ENCODE peak calls at places on chromosomes 4 and X, in six cellular contexts. X is lower leg skin, S is mucosa of descending colon, O is Peyer's patch, Y is testis, U is A549. Z is an unnamed sample.

GRCh38 chr4:38292529-38292928 is 332.3 kb downstream of the PTTG2 start:
- DNase-seq in X (no peak), S (no peak), O (no peak), Y (no peak), U (no peak), Z (no peak)

GRCh38 chrX:76148753-76149152 is 24.1 kb upstream of the PBDC1 start:
- DNase-seq in X (peak; percentile 20), S (peak; percentile 39), O (no peak), Y (peak; percentile 21), U (peak; percentile 51), Z (peak; percentile 32)

GRCh38 chr4:8702516-8703400 is 110.2 kb downstream of the CPZ start:
- DNase-seq in X (no peak), S (no peak), O (no peak), Y (peak; percentile 8), U (no peak), Z (no peak)

GRCh38 chr4:68572653-68573052 is 3.5 kb downstream of the UGT2B17 start:
- DNase-seq in X (no peak), S (peak; percentile 53), O (no peak), Y (no peak), U (no peak), Z (no peak)

GRCh38 chr4:5893013-5893580 is at the start of gene CRMP1:
- DNase-seq in X (no peak), S (no peak), O (no peak), Y (peak; percentile 46), U (no peak), Z (no peak)

GRCh38 chr4:90357117-90357710 is 230.0 kb downstream of the CCSER1 start:
- DNase-seq in X (no peak), S (no peak), O (no peak), Y (no peak), U (peak; percentile 71), Z (peak; percentile 84)

GRCh38 chr4:40280586-40280985 is 54.5 kb upstream of the CHRNA9 start:
- DNase-seq in X (no peak), S (no peak), O (no peak), Y (no peak), U (no peak), Z (no peak)

GRCh38 chr4:146134761-146135160 is 40.8 kb upstream of the LSM6 start:
- DNase-seq in X (peak; percentile 32), S (peak; percentile 76), O (no peak), Y (no peak), U (no peak), Z (peak; percentile 3)

GRCh38 chrX:1444896-1445480 is 7.7 kb downstream of the ASMTL start:
- DNase-seq in X (no peak), S (no peak), O (peak; percentile 1), Y (peak; percentile 3), U (no peak), Z (no peak)

GRCh38 chrX:107731831-107732502 is 43.6 kb downstream of the TSC22D3 start:
- DNase-seq in X (peak; percentile 66), S (peak; percentile 77), O (peak; percentile 76), Y (peak; percentile 88), U (peak; percentile 83), Z (peak; percentile 96)

GRCh38 chrX:38627683-38628082 is 66.3 kb downstream of the TSPAN7 start:
- DNase-seq in X (no peak), S (no peak), O (no peak), Y (no peak), U (peak; percentile 59), Z (peak; percentile 10)

GRCh38 chr4:156568479-156568878 is 403.1 kb downstream of the PDGFC start:
- DNase-seq in X (no peak), S (no peak), O (no peak), Y (no peak), U (no peak), Z (no peak)

GRCh38 chr4:171644430-171645057 is 168.7 kb upstream of the GALNTL6 start:
- DNase-seq in X (no peak), S (no peak), O (no peak), Y (peak; percentile 27), U (no peak), Z (no peak)

GRCh38 chrX:113959912-113960626 is 623.8 kb upstream of the HTR2C start:
- DNase-seq in X (no peak), S (no peak), O (no peak), Y (no peak), U (no peak), Z (no peak)

GRCh38 chrX:115906881-115907280 is 263.7 kb upstream of the AGTR2 start:
- DNase-seq in X (no peak), S (no peak), O (no peak), Y (no peak), U (no peak), Z (no peak)

GRCh38 chrX:115913575-115913974 is 257.0 kb upstream of the AGTR2 start:
- DNase-seq in X (no peak), S (no peak), O (no peak), Y (no peak), U (no peak), Z (no peak)

GRCh38 chrX:115911967-115912366 is 258.6 kb upstream of the AGTR2 start:
- DNase-seq in X (no peak), S (no peak), O (no peak), Y (no peak), U (no peak), Z (no peak)

GRCh38 chrX:115909017-115909416 is 261.5 kb upstream of the AGTR2 start:
- DNase-seq in X (no peak), S (no peak), O (no peak), Y (no peak), U (no peak), Z (no peak)

DNA sequence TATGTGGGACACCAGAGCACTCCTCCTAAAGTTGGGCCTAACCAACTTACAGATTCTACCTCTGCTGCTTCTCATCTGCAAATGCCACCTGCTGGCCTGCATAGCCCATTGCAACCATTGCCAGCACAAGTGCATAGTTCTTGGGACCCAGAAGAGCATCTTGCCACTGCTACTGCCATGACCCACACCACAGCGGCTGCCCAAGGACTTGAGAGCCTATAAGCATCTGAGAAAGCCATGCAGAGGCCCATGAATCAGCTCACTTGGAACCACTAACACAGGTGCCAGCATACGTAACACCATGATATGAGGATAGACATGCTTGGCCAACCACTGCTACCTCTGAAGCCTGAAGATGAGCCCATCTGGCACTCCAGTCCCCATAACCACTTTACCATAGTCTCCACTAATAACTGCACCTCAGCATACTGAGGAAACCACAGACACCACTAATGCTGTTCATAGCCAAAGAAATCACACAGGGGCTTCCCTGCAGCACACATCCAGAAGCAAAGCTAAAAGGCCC is 258.1 kb upstream of the AGTR2 start:
- DNase-seq in X (no peak), S (no peak), O (no peak), Y (no peak), U (no peak), Z (no peak)
- TF ChIP-seq CTCF in X (no peak), S (no peak), O (no peak), Y (no peak), U (no peak), Z (peak; percentile 4)

GRCh38 chr4:25377572-25377882 is 464 bp downstream of the ANAPC4 start:
- DNase-seq in X (no peak), S (no peak), O (no peak), Y (no peak), U (no peak), Z (peak; percentile 4)
- H3K4me3 ChIP-seq in X (peak overlapping the region; percentile 93), S (peak overlapping the region; percentile 81), O (peak overlapping the region; percentile 99), Y (peak overlapping the region; percentile 98), U (peak overlapping the region; percentile 98), Z (peak overlapping the region; percentile 78)

DNA sequence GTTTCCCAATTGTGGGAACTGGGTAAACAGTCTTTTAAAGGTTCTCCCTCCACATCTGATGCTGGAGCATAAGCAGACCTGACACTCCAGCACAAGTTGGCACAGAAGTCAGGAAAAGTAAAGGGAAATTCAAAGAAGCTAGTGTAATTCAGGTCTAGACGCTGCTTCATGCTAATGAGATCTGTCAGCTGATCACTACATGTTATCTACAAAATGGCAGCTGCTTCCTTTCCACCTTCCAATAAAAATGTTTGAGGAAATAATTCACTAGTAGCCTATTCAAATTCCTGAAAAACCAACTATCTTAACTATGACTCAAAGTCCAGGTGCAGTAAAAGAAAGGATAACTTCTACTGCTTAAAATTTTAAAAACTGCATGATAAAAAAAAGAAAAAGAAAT is 29.3 kb downstream of the DCAF8L2 start:
- DNase-seq in X (no peak), S (no peak), O (no peak), Y (no peak), U (no peak), Z (peak; percentile 42)
- TF ChIP-seq CTCF in X (no peak), S (no peak), O (no peak), Y (no peak), U (no peak), Z (no peak)

GRCh38 chrX:26889574-26889973 is 573.6 kb downstream of the PPP4R3C start:
- DNase-seq in X (no peak), S (no peak), O (no peak), Y (no peak), U (no peak), Z (no peak)
- H3K4me3 ChIP-seq in X (no peak overlapping the region), S (no peak overlapping the region), O (no peak overlapping the region), Y (no peak overlapping the region), U (no peak overlapping the region), Z (no peak overlapping the region)

DNA sequence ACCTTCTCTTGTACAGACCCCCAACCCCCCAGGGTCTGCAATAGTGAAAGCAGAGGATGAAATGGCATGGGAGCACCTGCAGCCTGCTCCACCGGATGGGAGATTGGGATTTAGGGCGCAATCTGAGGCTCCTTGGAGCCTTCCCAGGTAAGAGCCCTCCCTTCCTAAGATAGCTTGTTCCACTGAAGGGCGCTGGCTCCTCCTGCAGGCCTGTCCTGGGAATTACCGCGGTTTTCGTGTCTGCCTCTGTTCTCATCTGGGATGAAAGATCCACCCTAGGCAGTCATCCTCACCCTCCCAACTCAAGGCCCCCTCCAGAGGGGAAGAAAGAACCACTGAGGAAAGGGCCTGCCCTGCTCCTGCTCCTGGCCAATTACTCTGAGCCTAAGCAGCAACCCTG is 547.6 kb downstream of the SMARCA1 start:
- DNase-seq in X (no peak), S (peak; percentile 59), O (peak; percentile 53), Y (peak; percentile 54), U (peak; percentile 23), Z (peak; percentile 0)
- TF ChIP-seq CTCF in X (no peak), S (no peak), O (peak; percentile 16), Y (no peak), U (peak; percentile 56), Z (peak; percentile 1)

DNA sequence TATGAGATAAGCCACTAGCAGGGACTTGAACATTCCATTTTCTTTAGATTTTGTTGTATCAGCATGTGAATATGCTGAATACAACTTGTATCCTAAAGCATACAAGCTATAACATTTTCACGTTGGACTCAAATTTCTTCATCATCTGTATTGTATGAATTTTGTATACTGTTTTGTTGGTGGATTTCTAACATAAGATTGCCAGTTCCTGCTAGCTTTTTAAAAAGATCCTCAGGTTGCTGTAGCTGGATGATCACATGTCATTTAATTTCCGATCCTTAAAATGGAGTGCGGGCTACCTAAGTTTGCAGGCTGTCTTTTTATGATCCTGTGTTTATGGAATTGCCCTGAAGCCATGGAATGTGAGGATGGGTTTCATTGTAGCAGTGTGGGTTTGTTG is 6.9 kb downstream of the PDLIM5 start:
- DNase-seq in X (no peak), S (no peak), O (no peak), Y (no peak), U (no peak), Z (no peak)
- H3K4me3 ChIP-seq in X (no peak overlapping the region), S (no peak overlapping the region), O (no peak overlapping the region), Y (no peak overlapping the region), U (peak overlapping the region; percentile 9), Z (no peak overlapping the region)

Z was measured in fibroblast of pulmonary artery.